ENCODE peak calls at places on chromosomes 7 and 10, in six cellular contexts. O, P, Z, G, T and E are unnamed samples.
A peak's percentile ranks its signal among the peaks of the same experiment; 100 is the strongest.

GRCh38 chr7:1668486-1668931 is 1.6 kb upstream of the ELFN1 start:
- DNase-seq in G (no peak), T (peak; percentile 14), O (peak; percentile 9), Z (no peak), P (no peak), E (no peak)

GRCh38 chr10:71333154-71333887 is 14.3 kb downstream of the SLC29A3 start:
- DNase-seq in G (no peak), T (no peak), Z (no peak), O (no peak), P (no peak), E (no peak)

GRCh38 chr10:125103466-125104377 is 56.6 kb downstream of the CTBP2 start:
- DNase-seq in P (no peak), Z (no peak), G (no peak), O (no peak), T (peak; percentile 4), E (no peak)

GRCh38 chr7:69169356-69169755 is 428.9 kb upstream of the AUTS2 start:
- DNase-seq in O (no peak), T (no peak), P (no peak), G (no peak), Z (no peak), E (no peak)

GRCh38 chr7:20329389-20330175 is 1.1 kb upstream of the ITGB8 start:
- DNase-seq in O (peak; percentile 83), G (peak; percentile 76), Z (peak; percentile 76), T (peak; percentile 79), P (peak; percentile 65), E (peak; percentile 75)

GRCh38 chr7:140702774-140703173 is 6.3 kb downstream of the NDUFB2 start:
- DNase-seq in O (peak; percentile 11), T (no peak), P (no peak), G (no peak), Z (no peak), E (no peak)

GRCh38 chr10:20489961-20490360 is 407.1 kb downstream of the NEBL start:
- DNase-seq in T (no peak), O (peak; percentile 23), G (no peak), P (no peak), Z (no peak), E (peak; percentile 7)

GRCh38 chr10:109207361-109207760 is 716.0 kb downstream of the XPNPEP1 start:
- DNase-seq in Z (no peak), T (no peak), P (no peak), O (peak; percentile 16), G (no peak), E (no peak)

GRCh38 chr7:10429031-10429430 is 544.6 kb upstream of the PHF14 start:
- DNase-seq in P (no peak), O (no peak), T (no peak), Z (no peak), G (no peak), E (no peak)

GRCh38 chr10:81903472-81903871 is 28.5 kb downstream of the NRG3 start:
- DNase-seq in G (no peak), T (no peak), Z (no peak), O (no peak), P (no peak), E (no peak)

GRCh38 chr7:2641406-2642393 is 9.9 kb downstream of the TTYH3 start:
- DNase-seq in Z (peak; percentile 47), G (peak; percentile 65), T (peak; percentile 84), P (peak; percentile 92), O (peak; percentile 99), E (peak; percentile 98)

GRCh38 chr10:110392121-110392859 is 87.6 kb upstream of the SMNDC1 start:
- DNase-seq in G (no peak), O (no peak), P (no peak), Z (no peak), T (no peak), E (no peak)

GRCh38 chr10:17348111-17349008 is 106.0 kb downstream of the ST8SIA6 start:
- DNase-seq in Z (no peak), P (peak; percentile 91), T (peak; percentile 84), O (peak; percentile 94), G (no peak), E (peak; percentile 88)

GRCh38 chr10:29257784-29258135 is 31.1 kb upstream of the LYZL1 start:
- DNase-seq in G (no peak), Z (no peak), O (no peak), P (no peak), T (no peak), E (no peak)

GRCh38 chr10:131822694-131823245 is 78.0 kb upstream of the PPP2R2D start:
- DNase-seq in T (no peak), P (no peak), Z (no peak), O (no peak), G (no peak), E (no peak)

GRCh38 chr7:104252409-104253134 is 44.8 kb upstream of the ORC5 start:
- DNase-seq in T (no peak), O (no peak), G (peak; percentile 9), Z (no peak), P (peak; percentile 23), E (no peak)

GRCh38 chr10:86756511-86757109 is at the start of gene BMPR1A:
- DNase-seq in O (no peak), G (peak; percentile 27), P (peak; percentile 79), Z (no peak), T (peak; percentile 93), E (peak; percentile 92)

GRCh38 chr7:40499718-40500117 is 364.9 kb downstream of the SUGCT start:
- DNase-seq in Z (no peak), O (peak; percentile 66), G (no peak), P (peak; percentile 35), T (no peak), E (peak; percentile 57)

DNA sequence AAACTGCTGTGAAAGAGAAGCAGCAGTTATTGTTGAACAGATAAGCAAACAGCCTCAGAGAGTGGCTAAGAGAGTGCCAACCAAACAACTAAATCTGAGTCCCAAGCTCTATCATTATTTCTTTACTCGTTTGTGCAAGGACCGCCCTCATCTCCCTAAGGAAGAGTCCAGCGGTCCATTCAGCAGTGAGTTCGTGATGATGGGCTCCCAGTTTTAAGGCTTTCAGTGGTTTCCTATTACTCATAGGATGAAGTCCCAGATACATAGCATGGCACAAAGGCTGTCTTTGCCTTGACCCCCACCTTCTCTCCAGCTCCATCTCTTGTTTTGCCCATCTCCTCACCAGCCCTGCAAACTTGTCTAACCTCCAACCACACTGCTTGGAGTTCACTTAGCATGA is 24.3 kb upstream of the PDE1C start:
- DNase-seq in G (no peak), T (no peak), Z (no peak), P (no peak), O (no peak), E (no peak)
- H3K4me3 ChIP-seq in G (no peak overlapping the region), T (no peak overlapping the region), Z (no peak overlapping the region), P (no peak overlapping the region), O (no peak overlapping the region), E (no peak overlapping the region)

DNA sequence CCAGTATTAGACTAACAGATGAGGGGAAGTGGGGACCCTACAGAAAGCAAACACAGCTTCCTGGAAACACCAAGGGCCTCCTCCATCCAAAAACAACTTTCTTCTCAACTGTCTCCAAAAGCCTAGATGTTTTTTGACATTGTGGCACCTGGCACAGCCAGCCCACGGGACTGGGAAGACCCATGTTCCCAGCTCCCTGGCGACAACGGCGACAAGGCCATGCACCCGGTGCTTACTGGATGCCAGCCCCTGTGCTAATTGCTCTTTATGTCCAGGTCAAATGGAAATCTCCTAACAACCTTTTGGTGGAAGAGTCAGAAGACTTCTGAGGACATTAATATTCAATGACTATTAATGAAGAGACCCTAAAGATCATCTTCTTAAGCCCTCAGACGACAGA is 7.1 kb downstream of the FGFR2 start:
- DNase-seq in T (no peak), P (no peak), Z (no peak), O (no peak), G (no peak), E (no peak)
- TF ChIP-seq CTCF in T (no peak), P (no peak), Z (no peak), O (no peak), G (no peak), E (no peak)

DNA sequence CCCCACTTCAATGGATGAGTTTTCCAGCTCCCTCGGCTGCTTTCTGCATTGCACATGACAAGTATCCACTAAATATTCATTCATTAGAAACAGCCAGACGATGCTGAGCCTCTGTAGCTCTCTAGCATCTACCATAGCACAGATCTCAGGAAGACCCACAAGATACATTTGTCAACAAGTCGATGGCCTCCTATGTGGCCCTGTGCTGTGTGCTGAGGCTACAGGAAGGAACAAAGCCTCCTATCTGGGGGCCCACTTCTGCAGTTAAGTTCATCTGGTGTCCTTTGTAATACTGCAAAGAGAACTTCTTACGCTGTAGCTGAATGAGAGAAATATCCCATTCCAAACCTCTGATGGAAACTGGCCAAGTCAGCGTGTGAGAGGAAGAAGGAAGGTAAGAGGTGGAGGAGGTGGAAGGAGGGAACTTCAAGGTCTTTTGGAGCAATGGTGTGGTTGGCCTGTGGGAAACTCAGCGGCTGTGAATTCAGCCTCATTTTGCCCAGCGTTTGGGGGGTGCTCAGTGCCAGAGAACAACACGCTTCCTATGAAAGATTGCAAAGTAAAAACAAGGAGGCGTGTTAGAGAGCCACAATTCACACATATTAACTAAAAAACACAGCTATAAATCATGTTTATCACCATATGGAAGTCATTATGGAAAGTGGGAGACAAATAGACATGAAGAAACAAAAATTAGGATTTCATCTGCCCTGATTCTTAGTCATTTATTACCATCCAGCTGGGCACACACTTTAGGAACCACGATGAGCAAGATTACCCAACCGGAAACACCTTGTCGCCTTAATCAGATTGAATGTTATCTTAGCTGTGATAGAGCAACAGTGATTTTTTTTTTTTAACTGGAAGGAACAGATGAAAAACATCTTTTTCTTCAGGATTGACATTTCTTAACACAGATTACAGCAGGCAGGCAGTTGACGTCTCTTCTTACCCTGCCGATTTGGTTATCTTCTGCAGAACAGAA is 62.2 kb upstream of the USP6NL start:
- DNase-seq in O (no peak), Z (no peak), G (peak; percentile 44), T (peak; percentile 76), P (peak; percentile 37), E (no peak)
- H3K4me3 ChIP-seq in O (no peak overlapping the region), Z (peak overlapping the region; percentile 29), G (no peak overlapping the region), T (no peak overlapping the region), P (no peak overlapping the region), E (no peak overlapping the region)

GRCh38 chr7:106062521-106062931 is 49.6 kb downstream of the SYPL1 start:
- DNase-seq in T (no peak), G (peak; percentile 62), Z (no peak), O (no peak), P (no peak), E (no peak)

GRCh38 chr7:106063039-106063438 is 49.1 kb downstream of the SYPL1 start:
- DNase-seq in P (no peak), G (no peak), O (no peak), Z (no peak), T (no peak), E (no peak)

GRCh38 chr7:106060394-106060920 is 51.7 kb downstream of the SYPL1 start:
- DNase-seq in P (no peak), O (no peak), Z (no peak), T (no peak), G (no peak), E (no peak)

GRCh38 chr7:106062006-106062405 is 50.1 kb downstream of the SYPL1 start:
- DNase-seq in G (peak; percentile 44), O (no peak), Z (no peak), T (no peak), P (no peak), E (no peak)

DNA sequence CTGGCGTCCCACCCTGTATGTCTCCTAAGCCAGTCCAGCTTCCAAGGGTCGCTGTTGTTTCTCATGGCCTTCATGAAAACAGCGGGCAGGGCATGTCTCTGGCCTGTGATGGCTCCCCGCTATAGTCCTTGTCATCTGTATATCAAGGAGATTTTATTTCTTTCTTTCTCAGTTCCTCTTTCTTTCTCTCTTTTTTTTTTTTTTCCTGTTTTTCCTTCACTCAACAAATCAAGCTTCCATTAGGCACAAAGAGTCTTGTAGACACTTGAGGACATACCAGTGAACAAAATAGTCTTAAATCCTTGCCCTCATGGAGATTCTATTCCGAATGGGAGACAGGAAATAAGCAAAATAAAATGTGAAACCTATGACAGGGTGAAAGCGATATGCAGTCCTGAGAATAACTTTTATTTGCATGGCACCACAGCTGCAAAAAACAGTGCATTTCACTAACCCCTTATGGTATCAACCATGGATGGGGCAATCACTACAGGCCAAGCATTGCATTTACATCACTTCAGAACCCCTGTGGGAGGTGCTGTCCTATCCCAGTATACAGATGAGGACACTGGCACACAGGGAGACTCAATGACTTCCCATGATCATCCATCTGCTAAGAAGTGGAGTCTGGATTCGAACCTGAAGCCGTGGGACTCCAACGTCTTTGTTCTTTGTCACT is 50.7 kb downstream of the SYPL1 start:
- DNase-seq in Z (no peak), T (no peak), O (no peak), G (peak; percentile 83), P (no peak), E (no peak)
- TF ChIP-seq CTCF in Z (no peak), T (no peak), O (no peak), G (no peak), P (no peak), E (no peak)